ENCODE peak calls at places on chromosomes 16 and 17, in five cellular contexts. C is NCI-H69; V is cardiac muscle cell; F is effector CD4-positive, alpha-beta T cell; E is amniotic stem cell. J is an unnamed sample.
A peak's percentile ranks its signal among the peaks of the same experiment; 100 is the strongest.

GRCh38 chr16:46883353-46883689 is 841 bp upstream of the GPT2 start:
- DNase-seq in C (peak; percentile 83), V (no peak), F (no peak), E (no peak), J (no peak)

GRCh38 chr17:12693640-12694039 is 27.9 kb downstream of the MYOCD start:
- DNase-seq in C (no peak), V (no peak), F (no peak), E (no peak), J (no peak)

GRCh38 chr16:4209657-4210056 is 32.2 kb downstream of the SRL start:
- DNase-seq in C (no peak), V (no peak), F (no peak), E (no peak), J (no peak)

GRCh38 chr17:63881935-63882601 is at the start of gene GH2:
- DNase-seq in C (peak; percentile 52), V (peak; percentile 52), F (peak; percentile 47), E (no peak), J (peak; percentile 50)

GRCh38 chr16:11949527-11949926 is 7.7 kb upstream of the NPIPB2 start:
- DNase-seq in C (peak; percentile 78), V (peak; percentile 77), F (no peak), E (peak; percentile 42), J (no peak)

GRCh38 chr17:39639566-39640458 is 2.9 kb downstream of the STARD3 start:
- DNase-seq in C (no peak), V (no peak), F (no peak), E (no peak), J (no peak)

GRCh38 chr16:4859900-4860255 is 12.6 kb downstream of the UBN1 start:
- DNase-seq in C (no peak), V (no peak), F (no peak), E (no peak), J (no peak)

GRCh38 chr17:76793775-76794174 is 55.9 kb downstream of the MFSD11 start:
- DNase-seq in C (peak; percentile 72), V (no peak), F (no peak), E (no peak), J (no peak)

J was measured in T-helper 9 cell.